ENCODE peak calls at places on chromosome 3, in five cellular contexts. One of them, this sample, is unnamed.
A peak's percentile ranks its signal among the peaks of the same experiment; 100 is the strongest.

GRCh38 chr3:159130108-159130507 is 328.3 kb downstream of the MFSD1 start:
- DNase-seq in lung: no peak
- DNase-seq in amniotic epithelial cell: peak; percentile 42
- DNase-seq in GM20000: no peak
- DNase-seq in endothelial cell: peak; percentile 14
- DNase-seq in this sample: peak; percentile 74

GRCh38 chr3:13115991-13116390 is 42.8 kb upstream of the IQSEC1 start:
- DNase-seq in GM20000: no peak
- DNase-seq in amniotic epithelial cell: no peak
- DNase-seq in endothelial cell: no peak
- DNase-seq in lung: no peak
- DNase-seq in this sample: no peak

GRCh38 chr3:129058441-129059194 is 2.0 kb upstream of the GP9 start:
- DNase-seq in GM20000: no peak
- DNase-seq in amniotic epithelial cell: no peak
- DNase-seq in lung: no peak
- DNase-seq in endothelial cell: no peak
- DNase-seq in this sample: no peak

GRCh38 chr3:19348929-19349564 is 200.7 kb downstream of the KCNH8 start:
- DNase-seq in endothelial cell: peak; percentile 13
- DNase-seq in GM20000: peak; percentile 51
- DNase-seq in lung: no peak
- DNase-seq in amniotic epithelial cell: peak; percentile 3
- DNase-seq in this sample: peak; percentile 25

GRCh38 chr3:46082021-46082420 is 54.7 kb upstream of the XCR1 start:
- DNase-seq in GM20000: no peak
- DNase-seq in endothelial cell: no peak
- DNase-seq in lung: no peak
- DNase-seq in amniotic epithelial cell: no peak
- DNase-seq in this sample: no peak

GRCh38 chr3:61563614-61564404 is 2.4 kb downstream of the PTPRG start:
- DNase-seq in endothelial cell: peak; percentile 28
- DNase-seq in lung: no peak
- DNase-seq in amniotic epithelial cell: no peak
- DNase-seq in GM20000: peak; percentile 24
- DNase-seq in this sample: no peak

GRCh38 chr3:42666022-42666421 is 12.5 kb downstream of the ZBTB47 start:
- DNase-seq in lung: no peak
- DNase-seq in GM20000: no peak
- DNase-seq in endothelial cell: no peak
- DNase-seq in amniotic epithelial cell: no peak
- DNase-seq in this sample: no peak

GRCh38 chr3:11734-12133 is 184.8 kb upstream of the CHL1 start:
- DNase-seq in GM20000: no peak
- DNase-seq in lung: no peak
- DNase-seq in amniotic epithelial cell: no peak
- DNase-seq in endothelial cell: no peak
- DNase-seq in this sample: no peak

GRCh38 chr3:159169828-159170227 is 368.0 kb downstream of the MFSD1 start:
- DNase-seq in lung: no peak
- DNase-seq in GM20000: no peak
- DNase-seq in endothelial cell: no peak
- DNase-seq in amniotic epithelial cell: peak; percentile 69
- DNase-seq in this sample: peak; percentile 97

GRCh38 chr3:107798381-107798780 is 275.6 kb downstream of the BBX start:
- DNase-seq in endothelial cell: no peak
- DNase-seq in GM20000: no peak
- DNase-seq in amniotic epithelial cell: peak; percentile 34
- DNase-seq in lung: no peak
- DNase-seq in this sample: peak; percentile 71

GRCh38 chr3:28758115-28758514 is 409.5 kb upstream of the AZI2 start:
- DNase-seq in amniotic epithelial cell: no peak
- DNase-seq in lung: no peak
- DNase-seq in endothelial cell: no peak
- DNase-seq in GM20000: no peak
- DNase-seq in this sample: no peak

GRCh38 chr3:13587442-13587841 is 38.5 kb downstream of the FBLN2 start:
- DNase-seq in GM20000: no peak
- DNase-seq in lung: no peak
- DNase-seq in endothelial cell: no peak
- DNase-seq in amniotic epithelial cell: no peak
- DNase-seq in this sample: no peak

GRCh38 chr3:62134061-62134496 is 239.3 kb downstream of the FEZF2 start:
- DNase-seq in endothelial cell: peak; percentile 34
- DNase-seq in GM20000: no peak
- DNase-seq in lung: peak; percentile 33
- DNase-seq in amniotic epithelial cell: no peak
- DNase-seq in this sample: peak; percentile 27

GRCh38 chr3:4856136-4856535 is 123.1 kb upstream of the BHLHE40 start:
- DNase-seq in endothelial cell: no peak
- DNase-seq in GM20000: no peak
- DNase-seq in lung: no peak
- DNase-seq in amniotic epithelial cell: no peak
- DNase-seq in this sample: no peak

GRCh38 chr3:61830111-61830400 is 268.7 kb downstream of the PTPRG start:
- DNase-seq in GM20000: no peak
- DNase-seq in lung: no peak
- DNase-seq in endothelial cell: no peak
- DNase-seq in amniotic epithelial cell: no peak
- DNase-seq in this sample: no peak

GRCh38 chr3:184568918-184569829 is 7.6 kb downstream of the EPHB3 start:
- DNase-seq in lung: peak; percentile 85
- DNase-seq in amniotic epithelial cell: peak; percentile 64
- DNase-seq in endothelial cell: no peak
- DNase-seq in GM20000: no peak
- DNase-seq in this sample: peak; percentile 87

GRCh38 chr3:14150078-14150477 is 25.2 kb downstream of the TMEM43 start:
- DNase-seq in lung: no peak
- DNase-seq in amniotic epithelial cell: no peak
- DNase-seq in GM20000: no peak
- DNase-seq in endothelial cell: no peak
- DNase-seq in this sample: no peak

GRCh38 chr3:119894195-119894594 is 112.3 kb downstream of the NR1I2 start:
- DNase-seq in GM20000: no peak
- DNase-seq in amniotic epithelial cell: no peak
- DNase-seq in lung: no peak
- DNase-seq in endothelial cell: no peak
- DNase-seq in this sample: no peak

GRCh38 chr3:133805384-133805701 is 272 bp upstream of the SRPRB start:
- DNase-seq in endothelial cell: no peak
- DNase-seq in GM20000: no peak
- DNase-seq in amniotic epithelial cell: no peak
- DNase-seq in lung: no peak
- DNase-seq in this sample: no peak

GRCh38 chr3:32837366-32837765 is 19.6 kb downstream of the TRIM71 start:
- DNase-seq in amniotic epithelial cell: no peak
- DNase-seq in endothelial cell: no peak
- DNase-seq in GM20000: no peak
- DNase-seq in lung: no peak
- DNase-seq in this sample: no peak

GRCh38 chr3:4746241-4746958 is 232.8 kb upstream of the BHLHE40 start:
- DNase-seq in amniotic epithelial cell: peak; percentile 77
- DNase-seq in lung: no peak
- DNase-seq in GM20000: no peak
- DNase-seq in endothelial cell: no peak
- DNase-seq in this sample: peak; percentile 49

GRCh38 chr3:101813817-101814440 is 34.9 kb downstream of the NXPE3 start:
- DNase-seq in endothelial cell: no peak
- DNase-seq in lung: no peak
- DNase-seq in amniotic epithelial cell: peak; percentile 49
- DNase-seq in GM20000: no peak
- DNase-seq in this sample: peak; percentile 39

GRCh38 chr3:186286114-186286513 is 75.9 kb downstream of the DGKG start:
- DNase-seq in lung: no peak
- DNase-seq in amniotic epithelial cell: no peak
- DNase-seq in endothelial cell: no peak
- DNase-seq in GM20000: no peak
- DNase-seq in this sample: peak; percentile 45

GRCh38 chr3:13144163-13145023 is 71.2 kb upstream of the IQSEC1 start:
- DNase-seq in amniotic epithelial cell: no peak
- DNase-seq in GM20000: no peak
- DNase-seq in lung: no peak
- DNase-seq in endothelial cell: no peak
- DNase-seq in this sample: no peak

GRCh38 chr3:196292281-196292923 is 4.9 kb upstream of the PCYT1A start:
- DNase-seq in endothelial cell: no peak
- DNase-seq in amniotic epithelial cell: no peak
- DNase-seq in GM20000: peak; percentile 57
- DNase-seq in lung: no peak
- DNase-seq in this sample: no peak

GRCh38 chr3:171056528-171056927 is 30.0 kb upstream of the SLC2A2 start:
- DNase-seq in lung: no peak
- DNase-seq in endothelial cell: no peak
- DNase-seq in amniotic epithelial cell: peak; percentile 61
- DNase-seq in GM20000: no peak
- DNase-seq in this sample: peak; percentile 90

GRCh38 chr3:137946341-137946973 is 63.5 kb upstream of the CLDN18 start:
- DNase-seq in lung: peak; percentile 38
- DNase-seq in GM20000: peak; percentile 57
- DNase-seq in endothelial cell: peak; percentile 52
- DNase-seq in amniotic epithelial cell: peak; percentile 66
- DNase-seq in this sample: peak; percentile 69

GRCh38 chr3:189652042-189652441 is 20.9 kb downstream of the TP63 start:
- DNase-seq in GM20000: no peak
- DNase-seq in endothelial cell: peak; percentile 19
- DNase-seq in amniotic epithelial cell: peak; percentile 24
- DNase-seq in lung: no peak
- DNase-seq in this sample: peak; percentile 35

GRCh38 chr3:165805834-165806561 is 31.2 kb downstream of the BCHE start:
- DNase-seq in GM20000: peak; percentile 14
- DNase-seq in amniotic epithelial cell: peak; percentile 58
- DNase-seq in endothelial cell: no peak
- DNase-seq in lung: no peak
- DNase-seq in this sample: no peak

GRCh38 chr3:193029800-193030199 is 112.1 kb upstream of the MB21D2 start:
- DNase-seq in amniotic epithelial cell: no peak
- DNase-seq in GM20000: no peak
- DNase-seq in endothelial cell: no peak
- DNase-seq in lung: no peak
- DNase-seq in this sample: no peak

GRCh38 chr3:63562323-63562722 is 90.2 kb upstream of the SNTN start:
- DNase-seq in lung: no peak
- DNase-seq in GM20000: no peak
- DNase-seq in endothelial cell: no peak
- DNase-seq in amniotic epithelial cell: no peak
- DNase-seq in this sample: no peak

GRCh38 chr3:129599607-129600006 is 6.9 kb downstream of the PLXND1 start:
- DNase-seq in GM20000: no peak
- DNase-seq in amniotic epithelial cell: peak; percentile 70
- DNase-seq in lung: peak; percentile 56
- DNase-seq in endothelial cell: peak; percentile 72
- DNase-seq in this sample: peak; percentile 82

GRCh38 chr3:39108309-39108708 is 829 bp downstream of the TTC21A start:
- DNase-seq in endothelial cell: no peak
- DNase-seq in GM20000: peak; percentile 78
- DNase-seq in amniotic epithelial cell: no peak
- DNase-seq in lung: no peak
- DNase-seq in this sample: no peak

GRCh38 chr3:150763841-150764483 is 993 bp upstream of the SIAH2 start:
- DNase-seq in GM20000: peak; percentile 67
- DNase-seq in lung: peak; percentile 69
- DNase-seq in amniotic epithelial cell: peak; percentile 55
- DNase-seq in endothelial cell: peak; percentile 57
- DNase-seq in this sample: peak; percentile 67

GRCh38 chr3:39361252-39361927 is 21.8 kb upstream of the SLC25A38 start:
- DNase-seq in amniotic epithelial cell: no peak
- DNase-seq in GM20000: no peak
- DNase-seq in lung: no peak
- DNase-seq in endothelial cell: no peak
- DNase-seq in this sample: no peak

GRCh38 chr3:120693439-120694172 is 11.6 kb upstream of the HGD start:
- DNase-seq in amniotic epithelial cell: peak; percentile 74
- DNase-seq in lung: no peak
- DNase-seq in GM20000: no peak
- DNase-seq in endothelial cell: no peak
- DNase-seq in this sample: peak; percentile 57

GRCh38 chr3:29649815-29650547 is 369.1 kb downstream of the RBMS3 start:
- DNase-seq in lung: no peak
- DNase-seq in GM20000: peak; percentile 2
- DNase-seq in endothelial cell: no peak
- DNase-seq in amniotic epithelial cell: peak; percentile 65
- DNase-seq in this sample: peak; percentile 89

GRCh38 chr3:41317718-41318117 is 118.4 kb downstream of the CTNNB1 start:
- DNase-seq in endothelial cell: no peak
- DNase-seq in GM20000: no peak
- DNase-seq in lung: no peak
- DNase-seq in amniotic epithelial cell: peak; percentile 97
- DNase-seq in this sample: peak; percentile 45

GRCh38 chr3:130259170-130259874 is 86.2 kb upstream of the COL6A5 start:
- DNase-seq in lung: no peak
- DNase-seq in amniotic epithelial cell: peak; percentile 42
- DNase-seq in GM20000: no peak
- DNase-seq in endothelial cell: no peak
- DNase-seq in this sample: no peak

GRCh38 chr3:141863497-141863896 is 12.9 kb upstream of the ATP1B3 start:
- DNase-seq in amniotic epithelial cell: peak; percentile 74
- DNase-seq in endothelial cell: no peak
- DNase-seq in lung: no peak
- DNase-seq in GM20000: no peak
- DNase-seq in this sample: peak; percentile 34

This sample was measured in iris pigment epithelial cell.